ENCODE peak calls at places on chromosomes 12 and 14, in nine cellular contexts. G, E, O, S, N, T, U, V and X are unnamed samples.

GRCh38 chr14:104119700-104120251 is 18.6 kb upstream of the KIF26A start:
- DNase-seq in S (no peak), G (no peak), V (no peak), O (no peak), E (no peak), T (no peak), N (no peak), U (no peak), X (no peak)

GRCh38 chr12:49893753-49894752 is 9.6 kb downstream of the FAIM2 start:
- DNase-seq in T (no peak), G (no peak), E (peak), V (peak), U (no peak), O (no peak), S (no peak), N (no peak), X (no peak)

GRCh38 chr12:53225635-53226424 is 6.2 kb downstream of the RARG start:
- DNase-seq in O (no peak), V (peak), N (peak), U (no peak), S (peak), E (no peak), G (no peak), T (peak), X (no peak)

GRCh38 chr12:109827080-109827479 is 6.1 kb downstream of the TRPV4 start:
- DNase-seq in E (no peak), O (no peak), U (no peak), T (no peak), S (no peak), G (no peak), V (no peak), N (no peak), X (no peak)

GRCh38 chr14:86541969-86542368 is 1012.0 kb downstream of the FLRT2 start:
- DNase-seq in S (no peak), T (no peak), G (no peak), O (no peak), E (no peak), V (no peak), U (no peak), N (peak), X (no peak)

GRCh38 chr14:48323655-48324054 is 648.2 kb upstream of the MDGA2 start:
- DNase-seq in N (no peak), T (no peak), E (peak), V (no peak), U (no peak), G (no peak), S (no peak), O (no peak), X (no peak)

GRCh38 chr12:99810718-99811593 is 163.4 kb downstream of the GARIN6 start:
- DNase-seq in E (peak), N (peak), G (no peak), T (peak), V (no peak), S (no peak), U (no peak), O (no peak), X (no peak)

GRCh38 chr12:102879144-102879763 is 37.8 kb downstream of the PAH start:
- DNase-seq in G (peak), V (peak), O (no peak), N (peak), U (no peak), S (peak), E (peak), T (peak), X (no peak)

GRCh38 chr12:66584673-66585072 is 94.2 kb downstream of the GRIP1 start:
- DNase-seq in G (no peak), E (peak), N (no peak), O (no peak), S (no peak), V (no peak), U (no peak), T (no peak), X (no peak)

GRCh38 chr12:66066071-66066928 is 64.2 kb downstream of the LLPH start:
- DNase-seq in E (peak), U (peak), S (peak), G (peak), N (no peak), T (peak), O (no peak), V (peak), X (no peak)

GRCh38 chr14:102668291-102668873 is 75.9 kb downstream of the RCOR1 start:
- DNase-seq in O (no peak), G (no peak), E (no peak), T (no peak), U (no peak), S (no peak), V (no peak), N (no peak), X (no peak)

GRCh38 chr14:33509454-33509853 is 441.4 kb downstream of the EGLN3 start:
- DNase-seq in G (no peak), T (no peak), U (no peak), V (no peak), N (no peak), S (no peak), O (no peak), E (no peak), X (no peak)

GRCh38 chr12:115437061-115437567 is 753.1 kb upstream of the TBX3 start:
- DNase-seq in N (no peak), U (no peak), O (no peak), T (no peak), G (no peak), V (no peak), E (peak), S (no peak), X (no peak)

GRCh38 chr14:78530078-78530477 is 359.9 kb downstream of the NRXN3 start:
- DNase-seq in O (no peak), E (peak), N (no peak), S (peak), G (no peak), U (no peak), T (peak), V (peak), X (no peak)

GRCh38 chr12:50058743-50059312 is 1.4 kb downstream of the ASIC1 start:
- DNase-seq in E (no peak), V (no peak), O (no peak), N (no peak), T (no peak), G (no peak), U (no peak), S (no peak), X (no peak)

GRCh38 chr12:62802981-62803380 is 132.0 kb downstream of the PPM1H start:
- DNase-seq in T (peak), N (peak), S (no peak), V (peak), E (no peak), G (no peak), O (no peak), U (no peak), X (no peak)

GRCh38 chr14:68460541-68460940 is 332.3 kb downstream of the ZFP36L1 start:
- DNase-seq in S (no peak), G (no peak), O (no peak), E (no peak), U (no peak), V (no peak), T (no peak), N (no peak), X (no peak)

GRCh38 chr12:104742551-104742961 is 215.5 kb downstream of the SLC41A2 start:
- DNase-seq in U (no peak), V (no peak), N (no peak), T (no peak), S (peak), O (no peak), G (no peak), E (no peak), X (no peak)

GRCh38 chr12:123431951-123432886 is 4.3 kb downstream of the RILPL2 start:
- DNase-seq in N (no peak), E (no peak), O (peak), T (no peak), V (no peak), U (no peak), G (no peak), S (no peak), X (no peak)
- H3K4me3 ChIP-seq in N (no peak), E (no peak), O (peak), T (peak), V (no peak), U (no peak), G (no peak), S (no peak), X (no peak)

GRCh38 chr14:21528381-21529348 is 2.5 kb upstream of the SALL2 start:
- DNase-seq in O (no peak), G (no peak), U (no peak), E (no peak), V (peak), S (no peak), T (peak), N (no peak), X (no peak)
- H3K4me3 ChIP-seq in O (no peak), G (no peak), U (no peak), E (no peak), V (no peak), S (peak), T (no peak), N (no peak), X (no peak)

GRCh38 chr12:92503029-92503931 is 199.5 kb upstream of the PLEKHG7 start:
- DNase-seq in E (no peak), U (no peak), V (no peak), S (no peak), O (no peak), N (no peak), T (no peak), G (no peak), X (no peak)
- H3K4me3 ChIP-seq in E (no peak), U (no peak), V (no peak), S (no peak), O (no peak), N (no peak), T (peak), G (no peak), X (no peak)

GRCh38 chr12:70637686-70638085 is 457 bp upstream of the PTPRB start:
- DNase-seq in V (no peak), T (no peak), E (no peak), S (no peak), O (no peak), G (no peak), N (no peak), U (peak), X (no peak)

GRCh38 chr12:70637286-70637685 is at the start of gene PTPRB:
- DNase-seq in T (no peak), U (no peak), E (no peak), G (no peak), N (no peak), S (no peak), V (no peak), O (no peak), X (no peak)

GRCh38 chr12:70639535-70639934 is 2.3 kb upstream of the PTPRB start:
- DNase-seq in T (no peak), G (no peak), O (no peak), E (no peak), V (no peak), S (no peak), U (no peak), N (no peak), X (no peak)

GRCh38 chr12:70638639-70639349 is 1.6 kb upstream of the PTPRB start:
- DNase-seq in S (no peak), O (no peak), N (no peak), G (no peak), E (peak), V (no peak), U (no peak), T (no peak), X (no peak)

DNA sequence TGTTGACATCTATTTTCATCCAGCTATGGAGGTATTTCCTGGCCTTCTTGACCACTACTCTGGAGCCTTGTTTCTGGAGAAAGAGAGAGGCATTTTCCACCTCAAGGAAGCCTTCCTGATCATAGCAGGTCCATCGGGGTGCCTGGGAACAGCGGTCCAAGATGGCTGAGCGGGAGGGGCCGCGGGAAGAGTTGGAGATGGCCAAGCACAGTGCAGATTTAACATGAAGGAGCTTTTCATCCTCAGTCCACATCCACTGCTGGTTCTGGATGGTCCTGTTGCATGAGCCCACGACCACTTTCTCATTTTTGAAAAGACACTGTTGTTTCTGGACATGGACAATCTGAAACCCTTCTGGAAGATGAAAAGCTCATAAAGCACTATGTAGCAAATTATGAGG is 1.5 kb downstream of the PTPRB start:
- DNase-seq in O (no peak), E (no peak), G (no peak), S (no peak), U (no peak), V (no peak), T (no peak), N (no peak), X (no peak)
- H3K4me3 ChIP-seq in O (no peak), E (no peak), G (no peak), S (no peak), U (no peak), V (no peak), T (no peak), N (no peak), X (no peak)

GRCh38 chr12:21774358-21775129 is at the start of gene KCNJ8:
- DNase-seq in O (no peak), N (peak), U (no peak), V (peak), E (peak), S (peak), T (peak), G (no peak), X (no peak)
- H3K4me3 ChIP-seq in O (no peak), N (peak), U (no peak), V (peak), E (peak), S (peak), T (peak), G (no peak), X (no peak)

GRCh38 chr12:85277900-85278597 is 2.0 kb upstream of the ALX1 start:
- DNase-seq in O (no peak), S (peak), E (no peak), V (peak), N (no peak), U (no peak), T (no peak), G (no peak), X (no peak)

GRCh38 chr12:85273411-85274075 is 6.5 kb upstream of the ALX1 start:
- DNase-seq in O (no peak), T (no peak), N (no peak), E (no peak), V (peak), G (no peak), U (no peak), S (peak), X (no peak)

GRCh38 chr12:85278598-85279448 is 1.2 kb upstream of the ALX1 start:
- DNase-seq in E (no peak), U (no peak), T (no peak), N (no peak), O (no peak), S (peak), G (no peak), V (peak), X (no peak)

GRCh38 chr12:85275359-85275758 is 4.7 kb upstream of the ALX1 start:
- DNase-seq in T (peak), V (no peak), U (no peak), N (no peak), O (no peak), E (no peak), S (no peak), G (no peak), X (no peak)

GRCh38 chr12:85274076-85274415 is 6.0 kb upstream of the ALX1 start:
- DNase-seq in G (no peak), E (no peak), V (no peak), T (no peak), S (no peak), U (no peak), O (no peak), N (no peak), X (no peak)
- H3K4me3 ChIP-seq in G (no peak), E (no peak), V (peak), T (peak), S (no peak), U (no peak), O (no peak), N (no peak), X (no peak)

GRCh38 chr14:101657372-101657771 is 96.1 kb downstream of the DIO3 start:
- DNase-seq in E (no peak), T (no peak), O (no peak), N (no peak), U (no peak), S (no peak), G (no peak), V (no peak), X (no peak)
- H3K4me3 ChIP-seq in E (no peak), T (no peak), O (no peak), N (no peak), U (no peak), S (no peak), G (no peak), V (no peak), X (no peak)

DNA sequence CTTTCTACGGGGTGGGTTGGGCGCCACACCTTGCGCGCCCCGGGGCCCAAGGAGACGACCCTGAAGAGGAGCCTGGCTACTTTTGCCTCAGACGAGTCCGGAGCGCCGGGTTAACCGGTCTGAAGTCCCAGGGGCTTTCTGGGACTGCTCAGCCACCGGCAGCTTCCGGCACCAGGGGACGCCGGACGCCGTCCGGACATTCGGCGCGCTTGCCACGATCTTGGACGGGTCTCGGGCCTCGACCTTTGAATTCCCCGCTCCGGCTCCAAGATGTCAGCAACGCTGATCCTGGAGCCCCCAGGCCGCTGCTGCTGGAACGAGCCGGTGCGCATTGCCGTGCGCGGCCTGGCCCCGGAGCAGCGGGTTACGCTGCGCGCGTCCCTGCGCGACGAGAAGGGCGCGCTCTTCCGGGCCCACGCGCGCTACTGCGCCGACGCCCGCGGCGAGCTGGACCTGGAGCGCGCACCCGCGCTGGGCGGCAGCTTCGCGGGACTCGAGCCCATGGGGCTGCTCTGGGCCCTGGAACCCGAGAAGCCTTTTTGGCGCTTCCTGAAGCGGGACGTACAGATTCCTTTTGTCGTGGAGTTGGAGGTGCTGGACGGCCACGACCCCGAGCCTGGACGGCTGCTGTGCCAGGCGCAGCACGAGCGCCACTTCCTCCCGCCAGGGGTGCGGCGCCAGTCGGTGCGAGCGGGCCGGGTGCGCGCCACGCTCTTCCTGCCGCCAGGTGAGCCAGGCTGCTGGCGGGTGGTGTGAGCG is at the start of gene ACOT4:
- DNase-seq in V (peak), S (peak), N (no peak), T (peak), O (peak), U (peak), E (no peak), G (no peak), X (peak)
- H3K4me3 ChIP-seq in V (peak), S (peak), N (no peak), T (peak), O (peak), U (peak), E (peak), G (peak), X (peak)

GRCh38 chr14:74838141-74838540 is 37.8 kb downstream of the PROX2 start:
- DNase-seq in O (no peak), T (no peak), S (no peak), G (no peak), E (no peak), U (peak), N (no peak), V (no peak), X (no peak)
- H3K4me3 ChIP-seq in O (peak), T (peak), S (no peak), G (no peak), E (no peak), U (no peak), N (no peak), V (no peak), X (peak)

GRCh38 chr12:88108021-88108420 is 33.9 kb downstream of the CEP290 start:
- DNase-seq in V (no peak), G (no peak), T (no peak), O (no peak), N (no peak), E (peak), S (no peak), U (no peak), X (no peak)

GRCh38 chr12:88113871-88114270 is 28.0 kb downstream of the CEP290 start:
- DNase-seq in T (peak), V (no peak), E (peak), S (no peak), N (no peak), G (no peak), O (no peak), U (no peak), X (no peak)

DNA sequence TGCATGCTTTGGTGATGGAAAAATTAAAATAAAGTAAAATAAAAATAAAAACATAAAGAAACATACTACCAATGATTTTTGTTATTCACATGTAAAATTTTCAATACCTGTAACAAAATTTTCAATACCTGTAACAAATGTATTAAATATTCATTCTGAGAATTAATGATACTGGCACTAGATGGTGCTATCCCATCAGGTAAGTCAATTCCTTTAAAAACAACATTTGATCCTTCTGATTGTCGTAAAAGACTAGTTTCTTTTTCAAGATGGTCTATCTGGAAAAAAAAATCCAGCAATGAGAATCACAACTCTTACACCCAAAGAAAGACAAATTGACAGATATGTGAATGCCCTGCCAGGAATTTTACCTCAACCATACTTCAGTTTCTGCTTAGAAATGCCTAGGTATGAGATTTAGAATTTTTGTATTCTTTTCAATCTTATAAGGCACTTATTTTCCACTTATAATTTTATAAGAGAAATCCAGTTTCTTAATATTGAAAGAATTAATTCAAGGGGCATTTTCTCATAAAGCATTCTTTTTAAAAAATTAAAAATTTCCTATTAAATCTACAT is 30.7 kb downstream of the CEP290 start:
- DNase-seq in U (peak), S (peak), T (peak), E (peak), V (no peak), G (no peak), N (no peak), O (no peak), X (no peak)
- H3K4me3 ChIP-seq in U (no peak), S (no peak), T (peak), E (no peak), V (no peak), G (no peak), N (no peak), O (no peak), X (no peak)